ENCODE peak calls at places on chromosome 12, in five cellular contexts. One of them, this sample, is unnamed.

GRCh38 chr12:126676426-126676825 is 1590.5 kb upstream of the TMEM132C start:
- DNase-seq in aorta: no peak
- DNase-seq in iPS DF 6.9: no peak
- DNase-seq in PC-9: no peak
- DNase-seq in effector memory CD4-positive, alpha-beta T cell: no peak
- DNase-seq in this sample: no peak

GRCh38 chr12:130752692-130753230 is 36.7 kb upstream of the RIMBP2 start:
- DNase-seq in aorta: no peak
- DNase-seq in iPS DF 6.9: no peak
- DNase-seq in PC-9: no peak
- DNase-seq in effector memory CD4-positive, alpha-beta T cell: no peak
- DNase-seq in this sample: no peak

GRCh38 chr12:94954029-94954685 is 49.3 kb downstream of the NDUFA12 start:
- DNase-seq in aorta: no peak
- DNase-seq in iPS DF 6.9: no peak
- DNase-seq in PC-9: peak
- DNase-seq in effector memory CD4-positive, alpha-beta T cell: no peak
- DNase-seq in this sample: no peak

GRCh38 chr12:94261119-94261518 is 112.7 kb downstream of the PLXNC1 start:
- DNase-seq in aorta: no peak
- DNase-seq in iPS DF 6.9: peak
- DNase-seq in PC-9: no peak
- DNase-seq in effector memory CD4-positive, alpha-beta T cell: no peak
- DNase-seq in this sample: no peak

GRCh38 chr12:60174476-60174875 is 578.6 kb downstream of the SLC16A7 start:
- DNase-seq in aorta: no peak
- DNase-seq in iPS DF 6.9: no peak
- DNase-seq in PC-9: no peak
- DNase-seq in effector memory CD4-positive, alpha-beta T cell: no peak
- DNase-seq in this sample: no peak

GRCh38 chr12:45988259-45988658 is 2.1 kb downstream of the SCAF11 start:
- DNase-seq in aorta: no peak
- DNase-seq in iPS DF 6.9: no peak
- DNase-seq in PC-9: no peak
- DNase-seq in effector memory CD4-positive, alpha-beta T cell: no peak
- DNase-seq in this sample: no peak

GRCh38 chr12:110543252-110543959 is 39.7 kb downstream of the PPTC7 start:
- DNase-seq in aorta: peak
- DNase-seq in iPS DF 6.9: no peak
- DNase-seq in PC-9: no peak
- DNase-seq in effector memory CD4-positive, alpha-beta T cell: no peak
- DNase-seq in this sample: peak

GRCh38 chr12:124620606-124621295 is 53.3 kb upstream of the NCOR2 start:
- DNase-seq in aorta: peak
- DNase-seq in iPS DF 6.9: no peak
- DNase-seq in PC-9: no peak
- DNase-seq in effector memory CD4-positive, alpha-beta T cell: no peak
- DNase-seq in this sample: no peak

GRCh38 chr12:92199846-92200576 is 54.4 kb upstream of the BTG1 start:
- DNase-seq in aorta: no peak
- DNase-seq in iPS DF 6.9: no peak
- DNase-seq in PC-9: no peak
- DNase-seq in effector memory CD4-positive, alpha-beta T cell: no peak
- DNase-seq in this sample: no peak

GRCh38 chr12:1800646-1801284 is 19.6 kb upstream of the LRTM2 start:
- DNase-seq in aorta: peak
- DNase-seq in iPS DF 6.9: peak
- DNase-seq in PC-9: no peak
- DNase-seq in effector memory CD4-positive, alpha-beta T cell: no peak
- DNase-seq in this sample: peak

GRCh38 chr12:51318846-51319570 is 5.0 kb downstream of the BIN2 start:
- DNase-seq in aorta: no peak
- DNase-seq in iPS DF 6.9: no peak
- DNase-seq in PC-9: no peak
- DNase-seq in effector memory CD4-positive, alpha-beta T cell: peak
- DNase-seq in this sample: no peak

GRCh38 chr12:62260733-62261683 is 804 bp downstream of the USP15 start:
- DNase-seq in aorta: peak
- DNase-seq in iPS DF 6.9: no peak
- DNase-seq in PC-9: peak
- DNase-seq in effector memory CD4-positive, alpha-beta T cell: peak
- DNase-seq in this sample: no peak

GRCh38 chr12:119183942-119184695 is 5.4 kb downstream of the HSPB8 start:
- DNase-seq in aorta: peak
- DNase-seq in iPS DF 6.9: no peak
- DNase-seq in PC-9: no peak
- DNase-seq in effector memory CD4-positive, alpha-beta T cell: no peak
- DNase-seq in this sample: no peak

GRCh38 chr12:67155863-67156262 is 113.3 kb upstream of the CAND1 start:
- DNase-seq in aorta: no peak
- DNase-seq in iPS DF 6.9: no peak
- DNase-seq in PC-9: peak
- DNase-seq in effector memory CD4-positive, alpha-beta T cell: no peak
- DNase-seq in this sample: no peak

GRCh38 chr12:12560587-12561304 is 1.9 kb downstream of the DUSP16 start:
- DNase-seq in aorta: no peak
- DNase-seq in iPS DF 6.9: no peak
- DNase-seq in PC-9: peak
- DNase-seq in effector memory CD4-positive, alpha-beta T cell: peak
- DNase-seq in this sample: no peak

GRCh38 chr12:63915105-63915830 is 70.8 kb downstream of the SRGAP1 start:
- DNase-seq in aorta: no peak
- DNase-seq in iPS DF 6.9: no peak
- DNase-seq in PC-9: peak
- DNase-seq in effector memory CD4-positive, alpha-beta T cell: no peak
- DNase-seq in this sample: no peak

GRCh38 chr12:6533653-6534157 is 612 bp upstream of the GAPDH start:
- DNase-seq in aorta: peak
- DNase-seq in iPS DF 6.9: no peak
- DNase-seq in PC-9: peak
- DNase-seq in effector memory CD4-positive, alpha-beta T cell: no peak
- DNase-seq in this sample: peak

GRCh38 chr12:2376855-2377657 is 324.3 kb downstream of the CACNA1C start:
- DNase-seq in aorta: no peak
- DNase-seq in iPS DF 6.9: peak
- DNase-seq in PC-9: no peak
- DNase-seq in effector memory CD4-positive, alpha-beta T cell: no peak
- DNase-seq in this sample: no peak

GRCh38 chr12:51819851-51820720 is 28.4 kb downstream of the FIGNL2 start:
- DNase-seq in aorta: no peak
- DNase-seq in iPS DF 6.9: no peak
- DNase-seq in PC-9: no peak
- DNase-seq in effector memory CD4-positive, alpha-beta T cell: no peak
- DNase-seq in this sample: no peak

GRCh38 chr12:122374707-122375106 is 47.8 kb downstream of the CLIP1 start:
- DNase-seq in aorta: no peak
- DNase-seq in iPS DF 6.9: no peak
- DNase-seq in PC-9: no peak
- DNase-seq in effector memory CD4-positive, alpha-beta T cell: no peak
- DNase-seq in this sample: no peak

GRCh38 chr12:8907513-8907912 is 6.8 kb upstream of the PHC1 start:
- DNase-seq in aorta: no peak
- DNase-seq in iPS DF 6.9: no peak
- DNase-seq in PC-9: no peak
- DNase-seq in effector memory CD4-positive, alpha-beta T cell: no peak
- DNase-seq in this sample: no peak

GRCh38 chr12:57617942-57618341 is 6.7 kb downstream of the ARHGEF25 start:
- DNase-seq in aorta: no peak
- DNase-seq in iPS DF 6.9: no peak
- DNase-seq in PC-9: no peak
- DNase-seq in effector memory CD4-positive, alpha-beta T cell: no peak
- DNase-seq in this sample: no peak
- H3K4me3 ChIP-seq in aorta: no peak
- H3K4me3 ChIP-seq in iPS DF 6.9: no peak
- H3K4me3 ChIP-seq in PC-9: no peak
- H3K4me3 ChIP-seq in effector memory CD4-positive, alpha-beta T cell: no peak
- H3K4me3 ChIP-seq in this sample: no peak

GRCh38 chr12:107304588-107305532 is 211.5 kb upstream of the CRY1 start:
- DNase-seq in aorta: no peak
- DNase-seq in iPS DF 6.9: no peak
- DNase-seq in PC-9: no peak
- DNase-seq in effector memory CD4-positive, alpha-beta T cell: no peak
- DNase-seq in this sample: no peak
- H3K4me3 ChIP-seq in aorta: no peak
- H3K4me3 ChIP-seq in iPS DF 6.9: no peak
- H3K4me3 ChIP-seq in PC-9: no peak
- H3K4me3 ChIP-seq in effector memory CD4-positive, alpha-beta T cell: no peak
- H3K4me3 ChIP-seq in this sample: no peak

GRCh38 chr12:57893460-57894353 is 47.2 kb upstream of the CTDSP2 start:
- DNase-seq in aorta: peak
- DNase-seq in iPS DF 6.9: no peak
- DNase-seq in PC-9: no peak
- DNase-seq in effector memory CD4-positive, alpha-beta T cell: no peak
- DNase-seq in this sample: peak

GRCh38 chr12:57896139-57896436 is 45.3 kb upstream of the ATP23 start:
- DNase-seq in aorta: no peak
- DNase-seq in iPS DF 6.9: no peak
- DNase-seq in PC-9: no peak
- DNase-seq in effector memory CD4-positive, alpha-beta T cell: no peak
- DNase-seq in this sample: no peak

GRCh38 chr12:57895337-57896138 is 45.8 kb upstream of the ATP23 start:
- DNase-seq in aorta: no peak
- DNase-seq in iPS DF 6.9: no peak
- DNase-seq in PC-9: no peak
- DNase-seq in effector memory CD4-positive, alpha-beta T cell: no peak
- DNase-seq in this sample: no peak

GRCh38 chr12:57896437-57897201 is 44.7 kb upstream of the ATP23 start:
- DNase-seq in aorta: peak
- DNase-seq in iPS DF 6.9: no peak
- DNase-seq in PC-9: no peak
- DNase-seq in effector memory CD4-positive, alpha-beta T cell: no peak
- DNase-seq in this sample: peak

GRCh38 chr12:57894577-57895292 is 46.6 kb upstream of the ATP23 start:
- DNase-seq in aorta: no peak
- DNase-seq in iPS DF 6.9: no peak
- DNase-seq in PC-9: no peak
- DNase-seq in effector memory CD4-positive, alpha-beta T cell: no peak
- DNase-seq in this sample: no peak
- H3K4me3 ChIP-seq in aorta: no peak
- H3K4me3 ChIP-seq in iPS DF 6.9: no peak
- H3K4me3 ChIP-seq in PC-9: no peak
- H3K4me3 ChIP-seq in effector memory CD4-positive, alpha-beta T cell: no peak
- H3K4me3 ChIP-seq in this sample: peak

GRCh38 chr12:83197483-83197914 is 510.8 kb downstream of the TMTC2 start:
- DNase-seq in aorta: no peak
- DNase-seq in iPS DF 6.9: no peak
- DNase-seq in PC-9: no peak
- DNase-seq in effector memory CD4-positive, alpha-beta T cell: no peak
- DNase-seq in this sample: no peak
- H3K4me3 ChIP-seq in aorta: no peak
- H3K4me3 ChIP-seq in iPS DF 6.9: no peak
- H3K4me3 ChIP-seq in PC-9: no peak
- H3K4me3 ChIP-seq in effector memory CD4-positive, alpha-beta T cell: no peak
- H3K4me3 ChIP-seq in this sample: no peak

GRCh38 chr12:85036241-85036707 is at the start of the genes LRRIQ1 and TSPAN19:
- DNase-seq in aorta: peak
- DNase-seq in iPS DF 6.9: peak
- DNase-seq in PC-9: peak
- DNase-seq in effector memory CD4-positive, alpha-beta T cell: no peak
- DNase-seq in this sample: no peak

GRCh38 chr12:85041395-85041794 is 5.2 kb downstream of the LRRIQ1 start:
- DNase-seq in aorta: no peak
- DNase-seq in iPS DF 6.9: no peak
- DNase-seq in PC-9: no peak
- DNase-seq in effector memory CD4-positive, alpha-beta T cell: no peak
- DNase-seq in this sample: no peak

GRCh38 chr12:85036736-85037135 is 585 bp downstream of the LRRIQ1 start:
- DNase-seq in aorta: no peak
- DNase-seq in iPS DF 6.9: no peak
- DNase-seq in PC-9: no peak
- DNase-seq in effector memory CD4-positive, alpha-beta T cell: no peak
- DNase-seq in this sample: no peak
- H3K4me3 ChIP-seq in aorta: no peak
- H3K4me3 ChIP-seq in iPS DF 6.9: no peak
- H3K4me3 ChIP-seq in PC-9: peak
- H3K4me3 ChIP-seq in effector memory CD4-positive, alpha-beta T cell: no peak
- H3K4me3 ChIP-seq in this sample: peak

This sample was measured in coronary artery.